ENCODE peak calls at places on chromosomes 11 and 22, in five cellular contexts. One of them, this sample, is unnamed.
A peak's percentile ranks its signal among the peaks of the same experiment; 100 is the strongest.

GRCh38 chr22:31179345-31179744 is 19.4 kb downstream of the RNF185 start:
- DNase-seq in T-helper 22 cell: no peak
- DNase-seq in aorta: no peak
- DNase-seq in EL: peak; percentile 59
- DNase-seq in cerebellar cortex: no peak
- DNase-seq in this sample: peak; percentile 59

GRCh38 chr11:117195208-117195607 is 4.0 kb upstream of the TAGLN start:
- DNase-seq in T-helper 22 cell: no peak
- DNase-seq in aorta: peak; percentile 30
- DNase-seq in EL: no peak
- DNase-seq in cerebellar cortex: no peak
- DNase-seq in this sample: no peak

GRCh38 chr22:44455151-44455962 is 42.7 kb downstream of the RTL6 start:
- DNase-seq in T-helper 22 cell: peak; percentile 65
- DNase-seq in aorta: no peak
- DNase-seq in EL: no peak
- DNase-seq in cerebellar cortex: no peak
- DNase-seq in this sample: no peak

GRCh38 chr11:79265756-79266322 is 175.0 kb downstream of the TENM4 start:
- DNase-seq in T-helper 22 cell: no peak
- DNase-seq in aorta: no peak
- DNase-seq in EL: no peak
- DNase-seq in cerebellar cortex: no peak
- DNase-seq in this sample: no peak

GRCh38 chr11:21520244-21520643 is 672.6 kb upstream of the ANO5 start:
- DNase-seq in T-helper 22 cell: no peak
- DNase-seq in aorta: no peak
- DNase-seq in EL: no peak
- DNase-seq in cerebellar cortex: no peak
- DNase-seq in this sample: no peak

GRCh38 chr11:19867064-19867463 is 154.4 kb downstream of the NAV2 start:
- DNase-seq in T-helper 22 cell: no peak
- DNase-seq in aorta: no peak
- DNase-seq in EL: no peak
- DNase-seq in cerebellar cortex: no peak
- DNase-seq in this sample: no peak

GRCh38 chr11:2528301-2529050 is 83.7 kb downstream of the KCNQ1 start:
- DNase-seq in T-helper 22 cell: no peak
- DNase-seq in aorta: peak; percentile 37
- DNase-seq in EL: no peak
- DNase-seq in cerebellar cortex: no peak
- DNase-seq in this sample: no peak

GRCh38 chr22:23498811-23499798 is 81.0 kb downstream of the IGLL1 start:
- DNase-seq in T-helper 22 cell: no peak
- DNase-seq in aorta: no peak
- DNase-seq in EL: no peak
- DNase-seq in cerebellar cortex: no peak
- DNase-seq in this sample: no peak

GRCh38 chr11:74025467-74026166 is 16.7 kb upstream of the UCP3 start:
- DNase-seq in T-helper 22 cell: no peak
- DNase-seq in aorta: no peak
- DNase-seq in EL: peak; percentile 80
- DNase-seq in cerebellar cortex: no peak
- DNase-seq in this sample: peak; percentile 39

GRCh38 chr11:96486890-96487633 is 97.2 kb downstream of the JRKL start:
- DNase-seq in T-helper 22 cell: no peak
- DNase-seq in aorta: no peak
- DNase-seq in EL: peak; percentile 40
- DNase-seq in cerebellar cortex: no peak
- DNase-seq in this sample: no peak

GRCh38 chr22:30427871-30428270 is 2.3 kb downstream of the MTFP1 start:
- DNase-seq in T-helper 22 cell: no peak
- DNase-seq in aorta: no peak
- DNase-seq in EL: no peak
- DNase-seq in cerebellar cortex: no peak
- DNase-seq in this sample: peak; percentile 8

GRCh38 chr11:111939836-111940604 is 2.9 kb downstream of the DIXDC1 start:
- DNase-seq in T-helper 22 cell: no peak
- DNase-seq in aorta: no peak
- DNase-seq in EL: peak; percentile 88
- DNase-seq in cerebellar cortex: peak; percentile 73
- DNase-seq in this sample: no peak